ENCODE peak calls at places on chromosomes 1 and 21, in six cellular contexts. One of them, this sample, is unnamed.

GRCh38 chr1:33588726-33589125 is 116.3 kb downstream of the ZSCAN20 start:
- DNase-seq in brain microvascular endothelial cell: no peak
- DNase-seq in CD8-positive, alpha-beta T cell: no peak
- DNase-seq in AG10803: no peak
- DNase-seq in left ventricle myocardium inferior: no peak
- DNase-seq in fibroblast of lung: no peak
- DNase-seq in this sample: no peak

GRCh38 chr1:41366428-41367101 is 5.3 kb downstream of the FOXO6 start:
- DNase-seq in brain microvascular endothelial cell: no peak
- DNase-seq in CD8-positive, alpha-beta T cell: peak
- DNase-seq in AG10803: no peak
- DNase-seq in left ventricle myocardium inferior: no peak
- DNase-seq in fibroblast of lung: no peak
- DNase-seq in this sample: no peak

GRCh38 chr1:65525297-65526048 is 105.0 kb downstream of the LEPR start:
- DNase-seq in brain microvascular endothelial cell: no peak
- DNase-seq in CD8-positive, alpha-beta T cell: no peak
- DNase-seq in AG10803: no peak
- DNase-seq in left ventricle myocardium inferior: no peak
- DNase-seq in fibroblast of lung: no peak
- DNase-seq in this sample: no peak

GRCh38 chr1:109782514-109782913 is 18.8 kb upstream of the EPS8L3 start:
- DNase-seq in brain microvascular endothelial cell: no peak
- DNase-seq in CD8-positive, alpha-beta T cell: no peak
- DNase-seq in AG10803: peak
- DNase-seq in left ventricle myocardium inferior: peak
- DNase-seq in fibroblast of lung: peak
- DNase-seq in this sample: no peak

GRCh38 chr1:93219443-93219842 is 38.9 kb downstream of the CCDC18 start:
- DNase-seq in brain microvascular endothelial cell: no peak
- DNase-seq in CD8-positive, alpha-beta T cell: no peak
- DNase-seq in AG10803: no peak
- DNase-seq in left ventricle myocardium inferior: no peak
- DNase-seq in fibroblast of lung: peak
- DNase-seq in this sample: peak

GRCh38 chr1:12230549-12231275 is 882 bp downstream of the VPS13D start:
- DNase-seq in brain microvascular endothelial cell: no peak
- DNase-seq in CD8-positive, alpha-beta T cell: no peak
- DNase-seq in AG10803: peak
- DNase-seq in left ventricle myocardium inferior: peak
- DNase-seq in fibroblast of lung: peak
- DNase-seq in this sample: no peak

GRCh38 chr1:159889821-159890252 is 10.1 kb downstream of the CFAP45 start:
- DNase-seq in brain microvascular endothelial cell: peak
- DNase-seq in CD8-positive, alpha-beta T cell: no peak
- DNase-seq in AG10803: peak
- DNase-seq in left ventricle myocardium inferior: no peak
- DNase-seq in fibroblast of lung: peak
- DNase-seq in this sample: peak

GRCh38 chr1:20494609-20495311 is 8.8 kb upstream of the CAMK2N1 start:
- DNase-seq in brain microvascular endothelial cell: peak
- DNase-seq in CD8-positive, alpha-beta T cell: no peak
- DNase-seq in AG10803: peak
- DNase-seq in left ventricle myocardium inferior: no peak
- DNase-seq in fibroblast of lung: peak
- DNase-seq in this sample: peak

GRCh38 chr1:24575905-24576587 is 20.2 kb downstream of the NCMAP start:
- DNase-seq in brain microvascular endothelial cell: no peak
- DNase-seq in CD8-positive, alpha-beta T cell: no peak
- DNase-seq in AG10803: no peak
- DNase-seq in left ventricle myocardium inferior: no peak
- DNase-seq in fibroblast of lung: no peak
- DNase-seq in this sample: no peak

GRCh38 chr1:69038379-69038778 is 529.3 kb upstream of the LRRC7 start:
- DNase-seq in brain microvascular endothelial cell: no peak
- DNase-seq in CD8-positive, alpha-beta T cell: no peak
- DNase-seq in AG10803: no peak
- DNase-seq in left ventricle myocardium inferior: no peak
- DNase-seq in fibroblast of lung: no peak
- DNase-seq in this sample: no peak

GRCh38 chr1:44411861-44412260 is 6.8 kb downstream of the RNF220 start:
- DNase-seq in brain microvascular endothelial cell: no peak
- DNase-seq in CD8-positive, alpha-beta T cell: no peak
- DNase-seq in AG10803: no peak
- DNase-seq in left ventricle myocardium inferior: no peak
- DNase-seq in fibroblast of lung: no peak
- DNase-seq in this sample: no peak

GRCh38 chr1:1406101-1406820 is 832 bp downstream of the MRPL20 start:
- DNase-seq in brain microvascular endothelial cell: no peak
- DNase-seq in CD8-positive, alpha-beta T cell: no peak
- DNase-seq in AG10803: no peak
- DNase-seq in left ventricle myocardium inferior: no peak
- DNase-seq in fibroblast of lung: no peak
- DNase-seq in this sample: no peak

GRCh38 chr1:48530727-48531351 is 58.8 kb upstream of the SPATA6 start:
- DNase-seq in brain microvascular endothelial cell: peak
- DNase-seq in CD8-positive, alpha-beta T cell: no peak
- DNase-seq in AG10803: peak
- DNase-seq in left ventricle myocardium inferior: no peak
- DNase-seq in fibroblast of lung: peak
- DNase-seq in this sample: no peak

GRCh38 chr1:33470495-33471012 is 1.9 kb upstream of the ZSCAN20 start:
- DNase-seq in brain microvascular endothelial cell: peak
- DNase-seq in CD8-positive, alpha-beta T cell: peak
- DNase-seq in AG10803: peak
- DNase-seq in left ventricle myocardium inferior: peak
- DNase-seq in fibroblast of lung: peak
- DNase-seq in this sample: no peak

GRCh38 chr1:234978397-234979291 is 150.0 kb downstream of the TOMM20 start:
- DNase-seq in brain microvascular endothelial cell: peak
- DNase-seq in CD8-positive, alpha-beta T cell: no peak
- DNase-seq in AG10803: peak
- DNase-seq in left ventricle myocardium inferior: peak
- DNase-seq in fibroblast of lung: peak
- DNase-seq in this sample: no peak

GRCh38 chr1:205676597-205676996 is 3.7 kb downstream of the SLC45A3 start:
- DNase-seq in brain microvascular endothelial cell: no peak
- DNase-seq in CD8-positive, alpha-beta T cell: no peak
- DNase-seq in AG10803: no peak
- DNase-seq in left ventricle myocardium inferior: no peak
- DNase-seq in fibroblast of lung: no peak
- DNase-seq in this sample: no peak

GRCh38 chr1:66571789-66572188 is 37.8 kb downstream of the SGIP1 start:
- DNase-seq in brain microvascular endothelial cell: no peak
- DNase-seq in CD8-positive, alpha-beta T cell: no peak
- DNase-seq in AG10803: peak
- DNase-seq in left ventricle myocardium inferior: no peak
- DNase-seq in fibroblast of lung: peak
- DNase-seq in this sample: no peak

GRCh38 chr1:216910081-216910840 is 187.0 kb upstream of the ESRRG start:
- DNase-seq in brain microvascular endothelial cell: no peak
- DNase-seq in CD8-positive, alpha-beta T cell: no peak
- DNase-seq in AG10803: no peak
- DNase-seq in left ventricle myocardium inferior: no peak
- DNase-seq in fibroblast of lung: peak
- DNase-seq in this sample: no peak

GRCh38 chr1:60073605-60074278 is at the start of gene C1orf87:
- DNase-seq in brain microvascular endothelial cell: no peak
- DNase-seq in CD8-positive, alpha-beta T cell: no peak
- DNase-seq in AG10803: no peak
- DNase-seq in left ventricle myocardium inferior: no peak
- DNase-seq in fibroblast of lung: no peak
- DNase-seq in this sample: no peak

GRCh38 chr1:229003233-229004031 is 267.5 kb upstream of the RAB4A start:
- DNase-seq in brain microvascular endothelial cell: no peak
- DNase-seq in CD8-positive, alpha-beta T cell: no peak
- DNase-seq in AG10803: no peak
- DNase-seq in left ventricle myocardium inferior: no peak
- DNase-seq in fibroblast of lung: no peak
- DNase-seq in this sample: no peak

GRCh38 chr1:24289937-24290595 is 29.1 kb upstream of the GRHL3 start:
- DNase-seq in brain microvascular endothelial cell: peak
- DNase-seq in CD8-positive, alpha-beta T cell: no peak
- DNase-seq in AG10803: peak
- DNase-seq in left ventricle myocardium inferior: peak
- DNase-seq in fibroblast of lung: peak
- DNase-seq in this sample: no peak

GRCh38 chr1:51417496-51418383 is 87.4 kb upstream of the TTC39A start:
- DNase-seq in brain microvascular endothelial cell: peak
- DNase-seq in CD8-positive, alpha-beta T cell: no peak
- DNase-seq in AG10803: peak
- DNase-seq in left ventricle myocardium inferior: no peak
- DNase-seq in fibroblast of lung: peak
- DNase-seq in this sample: no peak

GRCh38 chr1:8378202-8378601 is 60.3 kb downstream of the SLC45A1 start:
- DNase-seq in brain microvascular endothelial cell: no peak
- DNase-seq in CD8-positive, alpha-beta T cell: no peak
- DNase-seq in AG10803: peak
- DNase-seq in left ventricle myocardium inferior: no peak
- DNase-seq in fibroblast of lung: no peak
- DNase-seq in this sample: no peak

GRCh38 chr1:44151332-44151731 is 9.9 kb upstream of the KLF18 start:
- DNase-seq in brain microvascular endothelial cell: no peak
- DNase-seq in CD8-positive, alpha-beta T cell: no peak
- DNase-seq in AG10803: no peak
- DNase-seq in left ventricle myocardium inferior: no peak
- DNase-seq in fibroblast of lung: no peak
- DNase-seq in this sample: no peak

GRCh38 chr1:21904725-21905520 is 32.2 kb downstream of the HSPG2 start:
- DNase-seq in brain microvascular endothelial cell: peak
- DNase-seq in CD8-positive, alpha-beta T cell: no peak
- DNase-seq in AG10803: peak
- DNase-seq in left ventricle myocardium inferior: peak
- DNase-seq in fibroblast of lung: peak
- DNase-seq in this sample: peak

GRCh38 chr1:214824758-214825157 is 221.8 kb downstream of the CENPF start:
- DNase-seq in brain microvascular endothelial cell: no peak
- DNase-seq in CD8-positive, alpha-beta T cell: no peak
- DNase-seq in AG10803: peak
- DNase-seq in left ventricle myocardium inferior: no peak
- DNase-seq in fibroblast of lung: peak
- DNase-seq in this sample: no peak

GRCh38 chr1:42944207-42944928 is 14.3 kb downstream of the SLC2A1 start:
- DNase-seq in brain microvascular endothelial cell: no peak
- DNase-seq in CD8-positive, alpha-beta T cell: no peak
- DNase-seq in AG10803: no peak
- DNase-seq in left ventricle myocardium inferior: peak
- DNase-seq in fibroblast of lung: no peak
- DNase-seq in this sample: no peak

GRCh38 chr21:39125752-39126485 is 57.3 kb downstream of the PSMG1 start:
- DNase-seq in brain microvascular endothelial cell: peak
- DNase-seq in CD8-positive, alpha-beta T cell: no peak
- DNase-seq in AG10803: peak
- DNase-seq in left ventricle myocardium inferior: no peak
- DNase-seq in fibroblast of lung: peak
- DNase-seq in this sample: no peak

GRCh38 chr1:242728696-242729095 is 204.2 kb upstream of the PLD5 start:
- DNase-seq in brain microvascular endothelial cell: no peak
- DNase-seq in CD8-positive, alpha-beta T cell: no peak
- DNase-seq in AG10803: no peak
- DNase-seq in left ventricle myocardium inferior: no peak
- DNase-seq in fibroblast of lung: no peak
- DNase-seq in this sample: no peak

GRCh38 chr1:39196244-39197215 is 8.0 kb upstream of the MACF1 start:
- DNase-seq in brain microvascular endothelial cell: no peak
- DNase-seq in CD8-positive, alpha-beta T cell: no peak
- DNase-seq in AG10803: peak
- DNase-seq in left ventricle myocardium inferior: no peak
- DNase-seq in fibroblast of lung: peak
- DNase-seq in this sample: no peak

GRCh38 chr1:224502459-224503160 is 68.0 kb upstream of the WDR26 start:
- DNase-seq in brain microvascular endothelial cell: no peak
- DNase-seq in CD8-positive, alpha-beta T cell: no peak
- DNase-seq in AG10803: no peak
- DNase-seq in left ventricle myocardium inferior: no peak
- DNase-seq in fibroblast of lung: no peak
- DNase-seq in this sample: no peak

GRCh38 chr21:15592271-15592860 is 137.4 kb upstream of the USP25 start:
- DNase-seq in brain microvascular endothelial cell: peak
- DNase-seq in CD8-positive, alpha-beta T cell: no peak
- DNase-seq in AG10803: peak
- DNase-seq in left ventricle myocardium inferior: no peak
- DNase-seq in fibroblast of lung: peak
- DNase-seq in this sample: peak

GRCh38 chr1:181083842-181084605 is 4.5 kb upstream of the IER5 start:
- DNase-seq in brain microvascular endothelial cell: no peak
- DNase-seq in CD8-positive, alpha-beta T cell: peak
- DNase-seq in AG10803: peak
- DNase-seq in left ventricle myocardium inferior: no peak
- DNase-seq in fibroblast of lung: no peak
- DNase-seq in this sample: no peak

DNA sequence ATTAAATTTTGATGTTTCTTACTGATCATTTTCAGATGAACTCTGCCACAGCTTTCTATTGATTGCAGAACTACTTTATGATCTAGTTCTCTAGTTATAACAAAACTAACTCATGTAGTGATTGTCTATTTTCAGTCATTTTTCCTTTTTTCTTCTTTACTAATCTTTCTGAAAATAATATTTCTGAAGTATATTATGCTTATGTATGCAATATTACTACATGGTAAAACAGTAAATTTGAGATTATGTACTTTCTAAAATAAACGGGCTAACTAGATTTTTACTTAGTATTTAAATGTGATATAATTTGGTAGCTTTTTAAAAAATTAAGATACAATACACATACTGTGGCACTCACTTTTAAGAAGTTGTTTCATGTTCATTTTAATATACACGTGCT is 7.6 kb downstream of the TSNAX start:
- DNase-seq in brain microvascular endothelial cell: no peak
- DNase-seq in CD8-positive, alpha-beta T cell: no peak
- DNase-seq in AG10803: no peak
- DNase-seq in left ventricle myocardium inferior: no peak
- DNase-seq in fibroblast of lung: no peak
- DNase-seq in this sample: no peak
- H3K4me3 ChIP-seq in brain microvascular endothelial cell: no peak
- H3K4me3 ChIP-seq in CD8-positive, alpha-beta T cell: no peak
- H3K4me3 ChIP-seq in AG10803: no peak
- H3K4me3 ChIP-seq in left ventricle myocardium inferior: no peak
- H3K4me3 ChIP-seq in fibroblast of lung: no peak
- H3K4me3 ChIP-seq in this sample: no peak

GRCh38 chr1:218341325-218341724 is 3.8 kb upstream of the TGFB2 start:
- DNase-seq in brain microvascular endothelial cell: no peak
- DNase-seq in CD8-positive, alpha-beta T cell: no peak
- DNase-seq in AG10803: no peak
- DNase-seq in left ventricle myocardium inferior: no peak
- DNase-seq in fibroblast of lung: peak
- DNase-seq in this sample: no peak
- TF ChIP-seq CTCF in brain microvascular endothelial cell: no peak
- TF ChIP-seq CTCF in CD8-positive, alpha-beta T cell: no peak
- TF ChIP-seq CTCF in AG10803: no peak
- TF ChIP-seq CTCF in left ventricle myocardium inferior: no peak
- TF ChIP-seq CTCF in fibroblast of lung: no peak
- TF ChIP-seq CTCF in this sample: no peak

GRCh38 chr1:27009601-27010197 is 3.0 kb downstream of the TENT5B start:
- DNase-seq in brain microvascular endothelial cell: no peak
- DNase-seq in CD8-positive, alpha-beta T cell: no peak
- DNase-seq in AG10803: no peak
- DNase-seq in left ventricle myocardium inferior: peak
- DNase-seq in fibroblast of lung: no peak
- DNase-seq in this sample: no peak
- H3K4me3 ChIP-seq in brain microvascular endothelial cell: no peak
- H3K4me3 ChIP-seq in CD8-positive, alpha-beta T cell: no peak
- H3K4me3 ChIP-seq in AG10803: no peak
- H3K4me3 ChIP-seq in left ventricle myocardium inferior: peak
- H3K4me3 ChIP-seq in fibroblast of lung: no peak
- H3K4me3 ChIP-seq in this sample: no peak

GRCh38 chr21:32096411-32096810 is 182.4 kb downstream of the MIS18A start:
- DNase-seq in brain microvascular endothelial cell: no peak
- DNase-seq in CD8-positive, alpha-beta T cell: no peak
- DNase-seq in AG10803: peak
- DNase-seq in left ventricle myocardium inferior: no peak
- DNase-seq in fibroblast of lung: no peak
- DNase-seq in this sample: no peak
- TF ChIP-seq CTCF in brain microvascular endothelial cell: peak
- TF ChIP-seq CTCF in CD8-positive, alpha-beta T cell: no peak
- TF ChIP-seq CTCF in AG10803: peak
- TF ChIP-seq CTCF in left ventricle myocardium inferior: peak
- TF ChIP-seq CTCF in fibroblast of lung: peak
- TF ChIP-seq CTCF in this sample: peak

This sample was measured in kidney epithelial cell.